ENCODE peak calls at places on chromosomes 12 and 14, in six cellular contexts. D, Z, E, B, M and J are unnamed samples.

GRCh38 chr12:62912644-62913043 is 22.3 kb downstream of the PPM1H start:
- DNase-seq in E (no peak), D (no peak), M (no peak), B (no peak), Z (no peak), J (no peak)

GRCh38 chr14:102500190-102500661 is 9.3 kb downstream of the ANKRD9 start:
- DNase-seq in E (peak), D (no peak), Z (no peak), M (no peak), B (peak), J (no peak)

GRCh38 chr12:8844665-8845064 is 22.2 kb downstream of the A2ML1 start:
- DNase-seq in B (no peak), D (no peak), M (no peak), Z (no peak), E (no peak), J (no peak)

GRCh38 chr12:9706081-9706685 is 26.7 kb downstream of the CLECL1 start:
- DNase-seq in M (no peak), D (no peak), E (no peak), B (no peak), Z (no peak), J (no peak)

GRCh38 chr12:52082026-52082667 is 2.6 kb downstream of the SMIM41 start:
- DNase-seq in D (no peak), Z (no peak), B (no peak), M (no peak), E (no peak), J (no peak)

GRCh38 chr14:93027810-93028723 is 87.7 kb downstream of the ITPK1 start:
- DNase-seq in B (no peak), Z (no peak), D (no peak), E (no peak), M (no peak), J (no peak)

GRCh38 chr14:64953310-64953654 is 10.7 kb upstream of the GPX2 start:
- DNase-seq in Z (no peak), B (no peak), M (no peak), E (no peak), D (no peak), J (no peak)

GRCh38 chr14:30034049-30034635 is 106.5 kb upstream of the PRKD1 start:
- DNase-seq in E (peak), Z (no peak), M (no peak), D (no peak), B (peak), J (no peak)

GRCh38 chr14:74573421-74574091 is 38.5 kb downstream of the LTBP2 start:
- DNase-seq in Z (no peak), M (no peak), E (no peak), B (no peak), D (no peak), J (peak)

GRCh38 chr12:124696689-124697476 is 129.5 kb upstream of the NCOR2 start:
- DNase-seq in D (no peak), B (no peak), E (no peak), M (no peak), Z (no peak), J (no peak)

GRCh38 chr14:31968107-31968810 is 108.8 kb upstream of the ARHGAP5 start:
- DNase-seq in D (no peak), M (no peak), B (peak), E (peak), Z (no peak), J (no peak)

GRCh38 chr14:99415496-99416281 is 65.0 kb downstream of the SETD3 start:
- DNase-seq in B (peak), M (peak), D (peak), E (peak), Z (peak), J (peak)

GRCh38 chr12:113056631-113057488 is at the start of gene DTX1:
- DNase-seq in B (no peak), E (peak), Z (no peak), D (no peak), M (peak), J (no peak)

GRCh38 chr14:22821193-22822016 is 6.2 kb upstream of the SLC7A7 start:
- DNase-seq in M (no peak), Z (no peak), D (no peak), E (peak), B (no peak), J (no peak)